ENCODE peak calls at places on chromosomes 2 and 18, in eight cellular contexts. V is cardiac fibroblast, U is left ventricle myocardium inferior, D is cardiac muscle cell, I is neural progenitor cell, B is fibroblast of lung, X is fibroblast of mammary gland, A is IMR-90. G is an unnamed sample.

GRCh38 chr2:238274152-238274865 is 14.1 kb downstream of the PER2 start:
- DNase-seq in V (no peak), B (no peak), I (no peak), X (no peak), U (no peak), D (no peak), A (no peak), G (no peak)

GRCh38 chr2:86435531-86435930 is 5.6 kb upstream of the KDM3A start:
- DNase-seq in B (no peak), D (no peak), X (no peak), A (no peak), U (no peak), V (no peak), I (no peak), G (no peak)

GRCh38 chr2:217687771-217688170 is 315.0 kb downstream of the TNS1 start:
- DNase-seq in U (no peak), X (no peak), I (no peak), D (no peak), A (no peak), B (no peak), V (no peak), G (no peak)

GRCh38 chr2:237731663-237732062 is 66.9 kb upstream of the RBM44 start:
- DNase-seq in I (no peak), V (peak; percentile 77), B (peak; percentile 86), D (no peak), A (peak; percentile 81), U (no peak), X (peak; percentile 77), G (no peak)

GRCh38 chr2:64975232-64975791 is 13.9 kb upstream of the SLC1A4 start:
- DNase-seq in V (peak; percentile 56), A (peak; percentile 84), U (peak; percentile 74), B (peak; percentile 84), D (no peak), X (peak; percentile 41), I (no peak), G (no peak)

GRCh38 chr2:108937367-108938017 is 51.5 kb downstream of the EDAR start:
- DNase-seq in X (no peak), A (no peak), B (no peak), I (no peak), V (no peak), D (no peak), U (no peak), G (no peak)

GRCh38 chr2:215698566-215698965 is 262.7 kb upstream of the FN1 start:
- DNase-seq in X (peak; percentile 99), B (peak; percentile 100), D (no peak), A (peak; percentile 96), U (no peak), I (no peak), V (peak; percentile 96), G (no peak)

GRCh38 chr18:63162271-63163014 is 157.1 kb downstream of the BCL2 start:
- DNase-seq in D (no peak), I (no peak), U (no peak), A (peak; percentile 27), V (no peak), B (peak; percentile 45), X (peak; percentile 71), G (no peak)

GRCh38 chr2:126874961-126875360 is 23.7 kb upstream of the TEX51 start:
- DNase-seq in A (no peak), I (no peak), U (no peak), X (no peak), B (no peak), D (no peak), V (no peak), G (no peak)

GRCh38 chr2:110678457-110679336 is 834 bp upstream of the BUB1 start:
- DNase-seq in D (peak; percentile 30), U (no peak), I (peak; percentile 46), B (peak; percentile 27), A (peak; percentile 17), V (peak; percentile 20), X (no peak), G (no peak)

GRCh38 chr2:110677530-110678456 is at the start of gene BUB1:
- DNase-seq in U (peak; percentile 96), D (peak; percentile 97), X (peak; percentile 95), I (peak; percentile 99), V (peak; percentile 98), A (peak; percentile 95), B (peak; percentile 94), G (peak; percentile 97)

GRCh38 chr2:110677080-110677479 is 783 bp downstream of the BUB1 start:
- DNase-seq in U (no peak), A (no peak), I (no peak), V (peak; percentile 11), D (no peak), X (no peak), B (no peak), G (no peak)

GRCh38 chr2:110679865-110680264 is 2.0 kb upstream of the BUB1 start:
- DNase-seq in V (no peak), B (no peak), D (no peak), I (no peak), U (no peak), X (no peak), A (no peak), G (no peak)

GRCh38 chr2:110679337-110679707 is 1.5 kb upstream of the BUB1 start:
- DNase-seq in A (no peak), I (no peak), U (no peak), B (peak; percentile 44), X (no peak), V (peak; percentile 16), D (no peak), G (no peak)
- H3K4me3 ChIP-seq in A (no peak overlapping the region), I (peak overlapping the region; percentile 81), U (peak overlapping the region; percentile 76), B (peak overlapping the region; percentile 98), X (no peak overlapping the region), V (no peak overlapping the region), D (no peak overlapping the region), G (no peak overlapping the region)

DNA sequence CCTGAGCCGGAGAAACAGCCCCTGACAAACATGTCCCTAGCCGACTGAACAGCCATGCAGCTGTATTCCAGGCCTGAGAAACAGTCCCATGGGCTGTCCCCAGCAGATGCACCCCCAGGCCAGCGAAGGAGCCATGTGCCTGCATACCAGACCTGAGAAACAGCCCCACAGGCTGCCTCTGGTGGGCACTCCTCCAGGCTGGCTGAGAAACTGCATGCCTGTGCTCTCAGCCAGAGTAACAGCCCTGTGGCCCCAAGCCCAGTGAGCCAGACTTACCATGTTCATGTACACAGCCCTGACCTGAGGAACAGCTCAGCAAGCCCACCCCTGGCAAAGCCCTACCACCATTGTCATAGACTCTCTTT is 24.8 kb downstream of the BOLL start:
- DNase-seq in V (no peak), A (no peak), U (peak; percentile 17), X (no peak), B (no peak), I (no peak), D (no peak), G (no peak)
- H3K4me3 ChIP-seq in V (no peak overlapping the region), A (no peak overlapping the region), U (no peak overlapping the region), X (no peak overlapping the region), B (no peak overlapping the region), I (no peak overlapping the region), D (no peak overlapping the region), G (no peak overlapping the region)

DNA sequence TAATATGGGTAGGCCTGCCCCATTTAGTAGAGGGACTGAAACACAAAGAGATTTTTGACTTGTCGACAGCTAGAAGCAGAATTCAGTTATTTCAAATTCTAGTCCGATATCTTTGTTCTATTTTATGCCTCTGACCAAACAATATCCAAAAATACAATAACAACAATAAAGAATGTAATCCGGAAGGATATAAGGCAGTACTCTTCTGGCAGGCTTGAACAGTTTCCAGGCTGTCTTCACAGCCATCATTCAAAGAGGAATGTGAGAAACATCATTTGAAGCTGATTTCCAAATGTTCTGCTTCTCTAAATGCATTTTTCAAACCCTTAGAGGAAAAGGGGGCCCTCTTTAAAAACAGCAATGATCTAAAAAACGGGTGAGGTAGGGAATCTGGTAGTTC is 36.7 kb upstream of the SPTBN1 start:
- DNase-seq in B (no peak), U (no peak), I (no peak), A (no peak), V (peak; percentile 27), X (no peak), D (no peak), G (no peak)
- H3K4me3 ChIP-seq in B (no peak overlapping the region), U (peak overlapping the region; percentile 24), I (no peak overlapping the region), A (no peak overlapping the region), V (no peak overlapping the region), X (no peak overlapping the region), D (no peak overlapping the region), G (no peak overlapping the region)

GRCh38 chr2:105329561-105330495 is at the start of gene TGFBRAP1:
- DNase-seq in X (no peak), D (peak; percentile 83), V (no peak), B (peak; percentile 56), I (peak; percentile 85), U (peak; percentile 60), A (peak; percentile 42), G (peak; percentile 71)

GRCh38 chr2:105329197-105329554 is 359 bp downstream of the TGFBRAP1 start:
- DNase-seq in U (no peak), I (no peak), A (no peak), V (no peak), B (no peak), D (no peak), X (no peak), G (no peak)

GRCh38 chr2:105325389-105325963 is 4.1 kb downstream of the TGFBRAP1 start:
- DNase-seq in A (peak; percentile 55), U (no peak), B (peak; percentile 66), V (peak; percentile 57), I (peak; percentile 23), D (no peak), X (peak; percentile 56), G (no peak)

GRCh38 chr2:105328281-105329196 is 996 bp downstream of the TGFBRAP1 start:
- DNase-seq in X (peak; percentile 53), I (no peak), D (no peak), V (peak; percentile 41), U (no peak), A (peak; percentile 50), B (peak; percentile 46), G (peak; percentile 59)

GRCh38 chr2:105327690-105328089 is 1.8 kb downstream of the TGFBRAP1 start:
- DNase-seq in A (no peak), U (no peak), V (no peak), B (no peak), I (no peak), X (no peak), D (no peak), G (no peak)
- H3K4me3 ChIP-seq in A (no peak overlapping the region), U (no peak overlapping the region), V (no peak overlapping the region), B (no peak overlapping the region), I (no peak overlapping the region), X (no peak overlapping the region), D (no peak overlapping the region), G (no peak overlapping the region)

DNA sequence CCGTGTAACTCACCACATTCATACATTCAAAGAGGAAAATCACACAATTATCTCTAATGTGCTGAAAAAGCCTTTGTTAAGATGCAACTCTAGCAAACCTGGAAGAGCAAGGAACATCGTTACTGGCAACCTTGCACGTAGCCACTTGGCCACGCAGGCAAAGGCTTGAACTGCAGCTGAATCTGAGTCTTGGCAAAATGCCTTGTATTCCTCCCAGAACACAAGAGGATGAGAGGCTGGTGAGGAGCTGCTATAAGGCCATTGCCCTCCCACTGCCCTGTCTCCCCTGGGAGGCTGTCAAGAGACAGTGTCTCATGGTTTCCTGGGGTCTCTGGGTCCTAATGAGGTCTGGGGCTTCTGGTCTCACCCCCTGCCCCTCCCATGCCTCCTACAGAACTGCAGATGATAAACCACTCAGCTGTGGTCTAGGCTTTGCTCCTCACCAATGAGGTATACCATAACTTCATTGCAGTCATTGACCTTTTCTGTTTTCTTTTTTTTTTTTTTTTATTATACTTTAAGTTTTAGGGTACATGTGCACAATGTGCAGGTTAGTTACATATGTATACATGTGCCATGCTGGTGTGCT is 141.4 kb downstream of the SPP2 start:
- DNase-seq in A (peak; percentile 6), B (peak; percentile 54), D (no peak), I (peak; percentile 10), X (peak; percentile 35), U (no peak), V (peak; percentile 41), G (no peak)
- H3K4me3 ChIP-seq in A (no peak overlapping the region), B (no peak overlapping the region), D (no peak overlapping the region), I (no peak overlapping the region), X (no peak overlapping the region), U (no peak overlapping the region), V (no peak overlapping the region), G (no peak overlapping the region)